ENCODE peak calls at places on chromosomes 2 and 18, in ten cellular contexts. One of them, this sample, is unnamed.

GRCh38 chr18:57898506-57899124 is 95.5 kb upstream of the ATP8B1 start:
- DNase-seq in breast epithelium: no peak
- DNase-seq in heart left ventricle: no peak
- DNase-seq in left ventricle myocardium inferior: no peak
- DNase-seq in astrocyte: peak
- DNase-seq in keratinocyte: peak
- DNase-seq in choroid plexus epithelial cell: peak
- DNase-seq in cardiac fibroblast: peak
- DNase-seq in adrenal gland: no peak
- DNase-seq in uterus: no peak
- DNase-seq in this sample: peak

GRCh38 chr2:53784431-53784830 is 2.3 kb downstream of the ASB3 start:
- DNase-seq in keratinocyte: no peak
- DNase-seq in breast epithelium: no peak
- DNase-seq in adrenal gland: no peak
- DNase-seq in uterus: no peak
- DNase-seq in choroid plexus epithelial cell: no peak
- DNase-seq in heart left ventricle: no peak
- DNase-seq in left ventricle myocardium inferior: no peak
- DNase-seq in cardiac fibroblast: no peak
- DNase-seq in astrocyte: peak
- DNase-seq in this sample: peak

GRCh38 chr2:74845217-74845751 is 11.4 kb downstream of the HK2 start:
- DNase-seq in choroid plexus epithelial cell: peak
- DNase-seq in cardiac fibroblast: peak
- DNase-seq in keratinocyte: peak
- DNase-seq in heart left ventricle: peak
- DNase-seq in uterus: peak
- DNase-seq in left ventricle myocardium inferior: peak
- DNase-seq in astrocyte: peak
- DNase-seq in breast epithelium: peak
- DNase-seq in adrenal gland: peak
- DNase-seq in this sample: peak

GRCh38 chr2:66433945-66434678 is 813 bp upstream of the MEIS1 start:
- DNase-seq in adrenal gland: peak
- DNase-seq in left ventricle myocardium inferior: peak
- DNase-seq in astrocyte: peak
- DNase-seq in breast epithelium: no peak
- DNase-seq in heart left ventricle: peak
- DNase-seq in uterus: peak
- DNase-seq in cardiac fibroblast: peak
- DNase-seq in keratinocyte: no peak
- DNase-seq in choroid plexus epithelial cell: peak
- DNase-seq in this sample: peak

GRCh38 chr2:30722936-30723725 is 84.1 kb downstream of the CAPN13 start:
- DNase-seq in choroid plexus epithelial cell: no peak
- DNase-seq in cardiac fibroblast: no peak
- DNase-seq in keratinocyte: no peak
- DNase-seq in adrenal gland: peak
- DNase-seq in heart left ventricle: no peak
- DNase-seq in uterus: no peak
- DNase-seq in breast epithelium: no peak
- DNase-seq in astrocyte: no peak
- DNase-seq in left ventricle myocardium inferior: no peak
- DNase-seq in this sample: no peak

GRCh38 chr18:63237486-63237885 is 82.1 kb downstream of the BCL2 start:
- DNase-seq in astrocyte: no peak
- DNase-seq in keratinocyte: no peak
- DNase-seq in heart left ventricle: no peak
- DNase-seq in left ventricle myocardium inferior: no peak
- DNase-seq in uterus: no peak
- DNase-seq in breast epithelium: no peak
- DNase-seq in cardiac fibroblast: no peak
- DNase-seq in adrenal gland: no peak
- DNase-seq in choroid plexus epithelial cell: no peak
- DNase-seq in this sample: no peak

GRCh38 chr2:52861606-52862005 is 906.0 kb upstream of the CHAC2 start:
- DNase-seq in keratinocyte: no peak
- DNase-seq in breast epithelium: no peak
- DNase-seq in choroid plexus epithelial cell: peak
- DNase-seq in uterus: no peak
- DNase-seq in adrenal gland: no peak
- DNase-seq in heart left ventricle: no peak
- DNase-seq in cardiac fibroblast: no peak
- DNase-seq in left ventricle myocardium inferior: no peak
- DNase-seq in astrocyte: peak
- DNase-seq in this sample: no peak

GRCh38 chr2:151976945-151977353 is 121.9 kb downstream of the CACNB4 start:
- DNase-seq in heart left ventricle: no peak
- DNase-seq in left ventricle myocardium inferior: no peak
- DNase-seq in choroid plexus epithelial cell: no peak
- DNase-seq in astrocyte: no peak
- DNase-seq in keratinocyte: no peak
- DNase-seq in breast epithelium: no peak
- DNase-seq in uterus: no peak
- DNase-seq in adrenal gland: no peak
- DNase-seq in cardiac fibroblast: no peak
- DNase-seq in this sample: no peak

GRCh38 chr2:217892560-217892959 is 110.2 kb downstream of the TNS1 start:
- DNase-seq in left ventricle myocardium inferior: no peak
- DNase-seq in breast epithelium: no peak
- DNase-seq in astrocyte: no peak
- DNase-seq in heart left ventricle: no peak
- DNase-seq in cardiac fibroblast: no peak
- DNase-seq in keratinocyte: no peak
- DNase-seq in adrenal gland: no peak
- DNase-seq in uterus: no peak
- DNase-seq in choroid plexus epithelial cell: no peak
- DNase-seq in this sample: no peak

GRCh38 chr18:9346775-9347174 is 12.2 kb downstream of the TWSG1 start:
- DNase-seq in heart left ventricle: no peak
- DNase-seq in left ventricle myocardium inferior: no peak
- DNase-seq in uterus: no peak
- DNase-seq in adrenal gland: no peak
- DNase-seq in breast epithelium: no peak
- DNase-seq in choroid plexus epithelial cell: no peak
- DNase-seq in cardiac fibroblast: no peak
- DNase-seq in keratinocyte: no peak
- DNase-seq in astrocyte: no peak
- DNase-seq in this sample: no peak

GRCh38 chr2:177806025-177806424 is 266.6 kb downstream of the PDE11A start:
- DNase-seq in adrenal gland: no peak
- DNase-seq in uterus: no peak
- DNase-seq in left ventricle myocardium inferior: no peak
- DNase-seq in astrocyte: peak
- DNase-seq in breast epithelium: no peak
- DNase-seq in choroid plexus epithelial cell: peak
- DNase-seq in heart left ventricle: no peak
- DNase-seq in cardiac fibroblast: no peak
- DNase-seq in keratinocyte: no peak
- DNase-seq in this sample: peak

GRCh38 chr18:48405108-48405507 is 4.1 kb downstream of the ZBTB7C start:
- DNase-seq in left ventricle myocardium inferior: no peak
- DNase-seq in adrenal gland: no peak
- DNase-seq in uterus: no peak
- DNase-seq in choroid plexus epithelial cell: no peak
- DNase-seq in cardiac fibroblast: peak
- DNase-seq in breast epithelium: no peak
- DNase-seq in astrocyte: peak
- DNase-seq in keratinocyte: no peak
- DNase-seq in heart left ventricle: no peak
- DNase-seq in this sample: peak

GRCh38 chr2:180655393-180655792 is 325.0 kb upstream of the UBE2E3 start:
- DNase-seq in choroid plexus epithelial cell: no peak
- DNase-seq in left ventricle myocardium inferior: no peak
- DNase-seq in astrocyte: peak
- DNase-seq in breast epithelium: no peak
- DNase-seq in keratinocyte: no peak
- DNase-seq in cardiac fibroblast: peak
- DNase-seq in heart left ventricle: no peak
- DNase-seq in uterus: no peak
- DNase-seq in adrenal gland: no peak
- DNase-seq in this sample: no peak

GRCh38 chr18:8496186-8496585 is 113.1 kb upstream of the RAB12 start:
- DNase-seq in adrenal gland: no peak
- DNase-seq in breast epithelium: no peak
- DNase-seq in cardiac fibroblast: no peak
- DNase-seq in heart left ventricle: no peak
- DNase-seq in choroid plexus epithelial cell: peak
- DNase-seq in left ventricle myocardium inferior: no peak
- DNase-seq in keratinocyte: no peak
- DNase-seq in uterus: no peak
- DNase-seq in astrocyte: peak
- DNase-seq in this sample: no peak

GRCh38 chr2:37852585-37853014 is 72.5 kb upstream of the RMDN2 start:
- DNase-seq in left ventricle myocardium inferior: no peak
- DNase-seq in astrocyte: no peak
- DNase-seq in heart left ventricle: no peak
- DNase-seq in breast epithelium: no peak
- DNase-seq in adrenal gland: no peak
- DNase-seq in keratinocyte: no peak
- DNase-seq in uterus: no peak
- DNase-seq in cardiac fibroblast: no peak
- DNase-seq in choroid plexus epithelial cell: no peak
- DNase-seq in this sample: no peak
- TF ChIP-seq CTCF in left ventricle myocardium inferior: no peak
- TF ChIP-seq CTCF in astrocyte: no peak
- TF ChIP-seq CTCF in heart left ventricle: no peak
- TF ChIP-seq CTCF in breast epithelium: no peak
- TF ChIP-seq CTCF in adrenal gland: no peak
- TF ChIP-seq CTCF in keratinocyte: no peak
- TF ChIP-seq CTCF in uterus: no peak
- TF ChIP-seq CTCF in cardiac fibroblast: no peak
- TF ChIP-seq CTCF in choroid plexus epithelial cell: no peak
- TF ChIP-seq CTCF in this sample: no peak

GRCh38 chr2:7292154-7292553 is 374.9 kb downstream of the RNF144A start:
- DNase-seq in cardiac fibroblast: no peak
- DNase-seq in astrocyte: no peak
- DNase-seq in left ventricle myocardium inferior: no peak
- DNase-seq in adrenal gland: no peak
- DNase-seq in choroid plexus epithelial cell: no peak
- DNase-seq in breast epithelium: no peak
- DNase-seq in keratinocyte: no peak
- DNase-seq in uterus: no peak
- DNase-seq in heart left ventricle: no peak
- DNase-seq in this sample: no peak
- H3K4me3 ChIP-seq in cardiac fibroblast: no peak
- H3K4me3 ChIP-seq in astrocyte: no peak
- H3K4me3 ChIP-seq in left ventricle myocardium inferior: no peak
- H3K4me3 ChIP-seq in adrenal gland: no peak
- H3K4me3 ChIP-seq in choroid plexus epithelial cell: no peak
- H3K4me3 ChIP-seq in breast epithelium: no peak
- H3K4me3 ChIP-seq in keratinocyte: no peak
- H3K4me3 ChIP-seq in uterus: no peak
- H3K4me3 ChIP-seq in heart left ventricle: no peak
- H3K4me3 ChIP-seq in this sample: no peak

GRCh38 chr18:23967321-23968089 is 47.0 kb upstream of the TTC39C start:
- DNase-seq in astrocyte: no peak
- DNase-seq in adrenal gland: no peak
- DNase-seq in cardiac fibroblast: no peak
- DNase-seq in uterus: no peak
- DNase-seq in choroid plexus epithelial cell: no peak
- DNase-seq in keratinocyte: no peak
- DNase-seq in heart left ventricle: no peak
- DNase-seq in left ventricle myocardium inferior: no peak
- DNase-seq in breast epithelium: no peak
- DNase-seq in this sample: no peak

GRCh38 chr18:23968638-23969037 is 45.9 kb upstream of the TTC39C start:
- DNase-seq in cardiac fibroblast: no peak
- DNase-seq in uterus: no peak
- DNase-seq in left ventricle myocardium inferior: no peak
- DNase-seq in keratinocyte: no peak
- DNase-seq in adrenal gland: no peak
- DNase-seq in astrocyte: no peak
- DNase-seq in breast epithelium: no peak
- DNase-seq in heart left ventricle: no peak
- DNase-seq in choroid plexus epithelial cell: no peak
- DNase-seq in this sample: no peak

GRCh38 chr18:23966909-23967308 is 47.6 kb upstream of the TTC39C start:
- DNase-seq in breast epithelium: no peak
- DNase-seq in choroid plexus epithelial cell: no peak
- DNase-seq in uterus: no peak
- DNase-seq in keratinocyte: no peak
- DNase-seq in heart left ventricle: no peak
- DNase-seq in left ventricle myocardium inferior: no peak
- DNase-seq in astrocyte: no peak
- DNase-seq in adrenal gland: no peak
- DNase-seq in cardiac fibroblast: no peak
- DNase-seq in this sample: no peak

GRCh38 chr18:23963443-23964185 is 50.9 kb upstream of the TTC39C start:
- DNase-seq in choroid plexus epithelial cell: no peak
- DNase-seq in breast epithelium: no peak
- DNase-seq in uterus: no peak
- DNase-seq in adrenal gland: no peak
- DNase-seq in heart left ventricle: no peak
- DNase-seq in keratinocyte: no peak
- DNase-seq in astrocyte: no peak
- DNase-seq in left ventricle myocardium inferior: no peak
- DNase-seq in cardiac fibroblast: peak
- DNase-seq in this sample: no peak

GRCh38 chr18:23964282-23965238 is 50.0 kb upstream of the TTC39C start:
- DNase-seq in heart left ventricle: no peak
- DNase-seq in choroid plexus epithelial cell: no peak
- DNase-seq in adrenal gland: no peak
- DNase-seq in uterus: no peak
- DNase-seq in cardiac fibroblast: no peak
- DNase-seq in keratinocyte: no peak
- DNase-seq in astrocyte: no peak
- DNase-seq in breast epithelium: no peak
- DNase-seq in left ventricle myocardium inferior: no peak
- DNase-seq in this sample: no peak
- TF ChIP-seq CTCF in heart left ventricle: no peak
- TF ChIP-seq CTCF in choroid plexus epithelial cell: no peak
- TF ChIP-seq CTCF in adrenal gland: no peak
- TF ChIP-seq CTCF in uterus: no peak
- TF ChIP-seq CTCF in cardiac fibroblast: no peak
- TF ChIP-seq CTCF in keratinocyte: peak
- TF ChIP-seq CTCF in astrocyte: no peak
- TF ChIP-seq CTCF in breast epithelium: no peak
- TF ChIP-seq CTCF in left ventricle myocardium inferior: no peak
- TF ChIP-seq CTCF in this sample: no peak

DNA sequence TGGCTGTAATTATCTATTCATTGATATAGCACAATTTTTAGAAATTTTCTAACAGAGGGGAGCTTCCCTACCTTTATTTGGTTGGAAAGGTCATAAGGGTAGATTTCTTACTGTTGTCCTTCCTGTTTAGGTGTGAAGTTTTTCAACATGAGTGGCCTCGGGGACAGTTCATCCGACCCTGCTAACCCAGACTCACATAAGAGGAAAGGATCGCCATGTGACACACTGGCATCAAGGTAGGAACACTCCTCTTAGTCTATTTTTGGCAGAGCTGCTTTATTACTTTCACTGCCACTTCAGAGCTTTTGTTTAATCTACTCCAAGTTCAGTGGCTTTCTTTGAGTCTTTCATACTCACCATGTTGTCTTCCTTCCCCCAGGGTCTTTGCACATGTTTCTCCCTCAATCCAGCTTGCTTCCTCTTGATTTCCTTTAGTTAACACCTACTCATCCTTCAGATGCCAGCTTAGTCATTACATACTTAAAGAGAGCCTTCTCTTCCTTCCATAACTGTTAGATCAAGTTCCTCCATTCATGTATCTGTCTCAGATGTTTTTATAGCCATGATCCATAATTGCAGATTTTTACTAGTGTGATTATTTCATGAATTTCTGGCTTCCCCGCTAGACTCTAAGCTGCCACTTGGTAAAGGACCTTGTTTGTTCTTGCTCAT is 134.5 kb downstream of the PTRHD1 start:
- DNase-seq in choroid plexus epithelial cell: no peak
- DNase-seq in heart left ventricle: peak
- DNase-seq in adrenal gland: no peak
- DNase-seq in keratinocyte: no peak
- DNase-seq in astrocyte: no peak
- DNase-seq in left ventricle myocardium inferior: no peak
- DNase-seq in uterus: no peak
- DNase-seq in cardiac fibroblast: no peak
- DNase-seq in breast epithelium: no peak
- DNase-seq in this sample: no peak
- H3K4me3 ChIP-seq in choroid plexus epithelial cell: no peak
- H3K4me3 ChIP-seq in heart left ventricle: no peak
- H3K4me3 ChIP-seq in adrenal gland: no peak
- H3K4me3 ChIP-seq in keratinocyte: no peak
- H3K4me3 ChIP-seq in astrocyte: no peak
- H3K4me3 ChIP-seq in left ventricle myocardium inferior: no peak
- H3K4me3 ChIP-seq in uterus: no peak
- H3K4me3 ChIP-seq in cardiac fibroblast: no peak
- H3K4me3 ChIP-seq in breast epithelium: no peak
- H3K4me3 ChIP-seq in this sample: no peak

This sample was measured in fibroblast of the aortic adventitia.